ENCODE peak calls at places on chromosomes 12 and 14, in four cellular contexts. N, R, Y and M are unnamed samples.

GRCh38 chr14:56903304-56904021 is 93.2 kb upstream of the OTX2 start:
- DNase-seq in N (no peak), R (no peak), Y (no peak), M (no peak)

GRCh38 chr14:69432364-69432763 is 33.9 kb downstream of the SLC39A9 start:
- DNase-seq in N (no peak), R (no peak), Y (no peak), M (no peak)

GRCh38 chr12:114025935-114026334 is 59.8 kb upstream of the RBM19 start:
- DNase-seq in Y (no peak), N (no peak), R (no peak), M (no peak)

GRCh38 chr14:61894452-61895077 is 132.3 kb downstream of the SNAPC1 start:
- DNase-seq in Y (peak; percentile 65), N (peak; percentile 82), R (peak; percentile 12), M (peak; percentile 46)

GRCh38 chr14:68981539-68981976 is 2.5 kb upstream of the ACTN1 start:
- DNase-seq in R (no peak), N (peak; percentile 28), Y (no peak), M (no peak)

GRCh38 chr12:91404362-91404899 is 221.8 kb upstream of the DCN start:
- DNase-seq in Y (no peak), R (no peak), N (no peak), M (no peak)

GRCh38 chr12:9041321-9041720 is 52.0 kb downstream of the KLRG1 start:
- DNase-seq in Y (no peak), N (no peak), R (no peak), M (no peak)

GRCh38 chr12:11797317-11797913 is 147.9 kb downstream of the ETV6 start:
- DNase-seq in Y (peak; percentile 37), R (no peak), N (no peak), M (no peak)

GRCh38 chr12:128012110-128012509 is 254.9 kb upstream of the TMEM132C start:
- DNase-seq in R (no peak), Y (no peak), N (no peak), M (no peak)

GRCh38 chr14:89767861-89768268 is 186.7 kb downstream of the EFCAB11 start:
- DNase-seq in Y (no peak), N (no peak), R (no peak), M (no peak)

GRCh38 chr12:62291888-62292760 is 31.9 kb downstream of the USP15 start:
- DNase-seq in Y (no peak), R (no peak), N (no peak), M (no peak)

GRCh38 chr12:111842556-111843396 is 748 bp downstream of the MAPKAPK5 start:
- DNase-seq in Y (no peak), R (no peak), N (no peak), M (no peak)

GRCh38 chr12:10851243-10851858 is 2.1 kb upstream of the PRR4 start:
- DNase-seq in Y (no peak), R (no peak), N (no peak), M (no peak)

GRCh38 chr12:131364903-131365820 is 345.7 kb upstream of the SFSWAP start:
- DNase-seq in N (no peak), R (no peak), Y (no peak), M (no peak)

GRCh38 chr12:12505544-12506501 is 56.8 kb downstream of the DUSP16 start:
- DNase-seq in Y (no peak), N (no peak), R (no peak), M (no peak)

GRCh38 chr12:27762757-27763156 is 17.3 kb upstream of the KLHL42 start:
- DNase-seq in R (no peak), N (no peak), Y (no peak), M (no peak)

GRCh38 chr12:95205685-95206084 is 11.6 kb downstream of the FGD6 start:
- DNase-seq in R (no peak), Y (no peak), N (no peak), M (no peak)

GRCh38 chr12:95207407-95207806 is 9.9 kb downstream of the FGD6 start:
- DNase-seq in Y (no peak), N (no peak), R (no peak), M (no peak)

GRCh38 chr12:95205016-95205415 is 12.3 kb downstream of the FGD6 start:
- DNase-seq in R (no peak), N (no peak), Y (no peak), M (no peak)

GRCh38 chr12:95206916-95207315 is 10.4 kb downstream of the FGD6 start:
- DNase-seq in R (no peak), Y (no peak), N (no peak), M (no peak)

DNA sequence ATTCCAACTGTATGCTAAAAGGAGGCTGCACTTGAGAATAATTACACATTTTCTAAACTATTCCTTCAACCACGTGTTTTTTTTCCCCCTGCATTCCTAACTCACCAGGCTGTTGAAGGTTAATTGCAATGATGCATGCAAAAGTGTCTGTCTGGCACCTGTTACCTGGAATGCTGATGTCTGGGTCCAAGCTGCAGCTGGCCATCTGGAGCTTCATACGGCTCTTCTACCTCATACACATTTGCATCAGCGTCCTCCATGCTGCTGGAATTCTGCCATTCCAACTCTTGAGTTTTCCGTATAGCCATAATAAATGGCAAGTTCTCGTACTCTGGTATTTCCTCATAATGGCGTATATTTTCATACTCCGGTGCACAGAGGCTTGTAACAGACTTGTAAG is 8.6 kb downstream of the FGD6 start:
- DNase-seq in R (no peak), Y (no peak), N (no peak), M (no peak)
- H3K4me1 ChIP-seq in R (peaks cover 4% of the 10 kb centered on the region), Y (peaks cover 27% of the 10 kb centered on the region), N (peaks cover 3% of the 10 kb centered on the region), M (peaks cover 14% of the 10 kb centered on the region)

GRCh38 chr14:31421200-31421599 is 850 bp upstream of the HEATR5A start:
- DNase-seq in N (no peak), Y (no peak), R (no peak), M (no peak)
- TF ChIP-seq CTCF in N (no peak), Y (no peak), R (no peak), M (no peak)

GRCh38 chr12:133227281-133227852 is 8.3 kb downstream of the ANHX start:
- DNase-seq in R (no peak), N (no peak), Y (no peak), M (no peak)
- H3K9me3 ChIP-seq in R (no peaks in the 10 kb centered on the region), N (no peaks in the 10 kb centered on the region), Y (peaks cover 42% of the 10 kb centered on the region), M (peaks cover 44% of the 10 kb centered on the region)

DNA sequence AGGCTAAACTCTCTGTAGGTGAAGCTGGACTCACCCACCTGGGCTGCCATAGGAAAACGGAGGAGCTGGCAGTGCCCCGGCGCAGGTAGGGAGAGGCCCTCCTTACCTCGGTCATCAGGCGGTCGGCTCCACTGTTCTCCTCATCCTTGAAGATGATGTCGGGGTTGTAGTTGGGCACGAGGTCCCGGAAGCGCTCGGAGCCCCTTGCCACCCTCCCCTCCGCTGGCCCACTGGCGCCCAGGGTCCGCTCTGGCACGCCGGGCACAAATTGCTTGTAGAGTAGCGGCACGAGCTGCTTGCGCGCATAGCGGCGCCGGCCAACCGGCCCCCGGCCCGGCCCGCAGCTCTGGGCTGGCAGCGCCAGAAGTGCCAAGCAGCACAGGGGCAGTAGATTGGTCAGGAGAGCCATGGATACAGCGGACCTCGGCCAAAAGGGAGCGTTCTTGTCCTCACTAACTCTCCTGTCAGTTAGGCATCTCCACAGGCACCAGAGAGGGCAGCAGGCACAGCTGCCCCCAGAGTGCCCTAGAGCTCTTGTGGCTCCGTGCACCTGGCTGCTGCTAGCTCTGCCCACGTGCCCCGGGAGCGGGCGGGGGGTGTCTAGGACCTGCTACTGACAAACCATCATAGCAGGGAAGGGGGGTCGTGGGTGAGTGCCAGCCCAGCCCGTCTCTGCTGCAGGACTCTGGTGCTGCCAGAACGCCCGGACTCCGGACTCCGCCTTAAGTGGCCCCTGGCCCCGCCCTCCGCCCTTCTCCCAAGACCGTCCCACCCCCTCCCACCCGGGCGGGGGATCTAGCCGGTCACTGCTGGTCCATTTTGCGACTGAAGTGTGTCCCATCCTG is at the start of gene DHH:
- DNase-seq in Y (no peak), R (peak; percentile 40), N (peak; percentile 62), M (peak; percentile 42)
- H3K4me1 ChIP-seq in Y (peaks cover 58% of the 10 kb centered on the region), R (peaks cover 22% of the 10 kb centered on the region), N (no peaks in the 10 kb centered on the region), M (no peaks in the 10 kb centered on the region)

GRCh38 chr12:23657598-23657997 is 291.9 kb downstream of the SOX5 start:
- DNase-seq in Y (no peak), R (no peak), N (no peak), M (no peak)
- TF ChIP-seq CTCF in Y (no peak), R (no peak), N (no peak), M (no peak)

DNA sequence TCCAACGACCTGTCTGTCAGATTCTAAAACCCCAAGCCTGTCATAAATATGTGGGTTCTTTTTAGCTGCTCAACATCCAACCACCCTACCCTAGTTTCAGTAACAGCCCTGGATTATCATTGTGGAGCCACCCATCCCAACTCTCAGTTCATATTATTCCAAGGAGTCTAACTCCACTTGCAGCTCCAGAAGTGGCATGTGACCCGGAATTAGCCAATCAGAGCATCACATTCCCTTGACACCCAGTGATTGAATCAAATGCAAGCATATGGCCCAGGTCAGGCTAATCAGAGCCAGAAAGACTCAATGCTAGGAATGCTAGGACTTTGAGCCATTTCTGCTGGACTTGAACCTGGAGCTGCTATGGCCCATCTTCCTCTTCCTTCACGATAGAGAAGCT is 17.1 kb upstream of the HSP90B1 start:
- DNase-seq in N (no peak), R (no peak), Y (no peak), M (no peak)
- H3K9me3 ChIP-seq in N (no peaks in the 10 kb centered on the region), R (peaks cover 7% of the 10 kb centered on the region), Y (no peaks in the 10 kb centered on the region), M (no peaks in the 10 kb centered on the region)

DNA sequence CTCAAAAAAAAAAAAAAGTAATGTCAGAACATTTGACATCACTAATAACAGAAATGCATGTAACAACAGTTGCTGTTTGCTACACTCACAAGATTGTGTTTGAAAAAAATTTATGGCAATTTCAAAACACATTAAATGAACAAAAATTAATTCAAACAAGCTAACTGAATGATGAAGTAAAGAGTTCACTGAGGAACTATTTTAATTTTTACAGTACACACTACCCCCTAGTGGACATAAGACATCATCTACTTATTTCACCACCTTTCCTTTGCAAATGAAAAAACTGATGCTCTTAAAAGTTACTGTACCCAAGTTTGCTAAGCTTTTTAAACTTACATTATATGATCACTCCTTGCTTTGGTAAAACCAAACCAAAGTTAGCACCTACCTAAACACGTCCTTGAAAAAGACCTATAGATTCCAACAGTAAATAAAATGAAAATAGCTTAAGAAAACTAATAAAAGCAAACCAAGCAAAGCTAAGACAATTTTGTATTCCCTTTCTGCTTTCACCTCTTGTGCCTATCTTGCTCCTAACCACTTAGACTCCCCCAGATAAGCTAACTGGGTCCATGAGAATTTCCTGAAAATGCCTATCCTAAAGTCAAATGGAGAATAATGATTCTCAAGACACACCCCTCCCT is 22.2 kb downstream of the UBE2N start:
- DNase-seq in R (no peak), N (no peak), Y (no peak), M (no peak)
- H3K4me1 ChIP-seq in R (peaks cover 81% of the 10 kb centered on the region), N (peaks cover under 1% of the 10 kb centered on the region), Y (peaks cover 87% of the 10 kb centered on the region), M (peaks cover 17% of the 10 kb centered on the region)